ENCODE peak calls at places on chromosomes 12 and 14, in ten cellular contexts. R is heart left ventricle, M is A549, U is sigmoid colon, S is HepG2, G is ovary, I is IMR-90, O is stomach, J is gastrocnemius medialis, T is prostate gland. F is an unnamed sample. For H3K4me1, the result is how much of the 10 kb centered on the place peaks cover.

GRCh38 chr12:6603095-6603567 is 4.0 kb downstream of the CHD4 start:
- DNase-seq in R (peak), M (no peak), U (peak), S (no peak), G (no peak), I (peak), O (no peak), J (peak), T (no peak), F (peak)

GRCh38 chr12:21073822-21074460 is 57.1 kb upstream of the SLCO1B1 start:
- DNase-seq in R (no peak), M (no peak), U (no peak), S (no peak), G (no peak), I (no peak), O (no peak), J (no peak), T (no peak), F (no peak)

GRCh38 chr12:80701388-80701787 is 6.0 kb upstream of the MYF6 start:
- DNase-seq in R (no peak), M (no peak), U (no peak), S (no peak), G (no peak), I (peak), O (no peak), J (no peak), T (no peak), F (no peak)

GRCh38 chr12:100718212-100718611 is 76.4 kb upstream of the ANO4 start:
- DNase-seq in R (no peak), M (no peak), U (no peak), S (no peak), G (no peak), I (no peak), O (no peak), J (no peak), T (no peak), F (no peak)

GRCh38 chr12:124002021-124002640 is 29.1 kb downstream of the ZNF664 start:
- DNase-seq in R (no peak), M (no peak), U (no peak), S (no peak), G (no peak), I (no peak), O (no peak), J (no peak), T (no peak), F (no peak)

GRCh38 chr14:51004801-51005526 is 60.7 kb upstream of the PYGL start:
- DNase-seq in R (no peak), M (peak), U (no peak), S (peak), G (no peak), I (peak), O (no peak), J (no peak), T (no peak), F (no peak)

GRCh38 chr12:100564090-100564489 is 9.4 kb upstream of the GAS2L3 start:
- DNase-seq in R (no peak), M (no peak), U (no peak), S (no peak), G (no peak), I (peak), O (no peak), J (no peak), T (no peak), F (no peak)

GRCh38 chr12:76065917-76066316 is 18.6 kb downstream of the NAP1L1 start:
- DNase-seq in R (no peak), M (no peak), U (no peak), S (no peak), G (no peak), I (no peak), O (no peak), J (no peak), T (no peak), F (no peak)

GRCh38 chr14:100782516-100783320 is 43.2 kb upstream of the MEG3 start:
- DNase-seq in R (no peak), M (no peak), U (peak), S (peak), G (no peak), I (no peak), O (no peak), J (peak), T (no peak), F (no peak)

GRCh38 chr14:65421201-65421981 is 8.9 kb downstream of the FUT8 start:
- DNase-seq in R (no peak), M (no peak), U (no peak), S (no peak), G (no peak), I (peak), O (no peak), J (no peak), T (no peak), F (no peak)

GRCh38 chr12:5577239-5577638 is 145.3 kb downstream of the NTF3 start:
- DNase-seq in R (peak), M (no peak), U (no peak), S (no peak), G (no peak), I (no peak), O (no peak), J (no peak), T (no peak), F (no peak)

GRCh38 chr14:73724696-73725095 is 10.5 kb upstream of the PNMA1 start:
- DNase-seq in R (no peak), M (no peak), U (no peak), S (no peak), G (peak), I (no peak), O (no peak), J (no peak), T (no peak), F (no peak)

DNA sequence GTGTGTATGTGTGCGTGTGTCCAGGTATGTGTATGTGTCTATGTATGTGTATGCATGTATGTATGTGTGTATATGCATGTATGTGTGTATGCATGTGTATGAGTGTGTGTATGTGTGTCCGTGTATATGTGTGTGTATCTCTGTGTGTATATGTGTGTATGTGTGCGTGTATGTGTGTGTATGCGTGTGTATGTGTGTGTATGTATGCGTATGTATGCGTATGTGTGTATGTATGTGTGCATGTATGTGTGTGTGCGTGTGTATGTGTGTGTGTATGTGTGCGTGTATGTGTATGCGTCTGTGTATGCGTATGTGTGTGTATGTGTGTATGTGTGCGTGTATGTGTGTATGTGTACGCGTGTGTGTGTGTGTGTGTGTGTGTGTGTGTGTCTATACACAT is 31.6 kb downstream of the CHST11 start:
- DNase-seq in R (no peak), M (no peak), U (no peak), S (no peak), G (no peak), I (no peak), O (no peak), J (no peak), T (no peak), F (no peak)
- H3K4me1 ChIP-seq in R (under half), M (under half), U (under half), S (under half), G (under half), I (under half), O (under half), J (under half), T (under half), F (under half)

GRCh38 chr12:49322708-49323523 is at the start of gene TROAP:
- DNase-seq in R (peak), M (peak), U (peak), S (peak), G (peak), I (peak), O (peak), J (peak), T (peak), F (peak)
- TF ChIP-seq POLR2A in R (peak), M (peak), U (peak), S (peak), G (no peak), I (no peak), O (no peak), J (peak), T (peak), F (peak)

GRCh38 chr12:66662729-66663128 is 16.1 kb downstream of the GRIP1 start:
- DNase-seq in R (no peak), M (no peak), U (no peak), S (no peak), G (no peak), I (peak), O (no peak), J (no peak), T (no peak), F (no peak)
- H3K4me3 ChIP-seq in R (no peak), M (no peak), U (no peak), S (no peak), G (no peak), I (no peak), O (no peak), J (no peak), T (no peak), F (no peak)

GRCh38 chr12:54409267-54409666 is 9.8 kb downstream of the ITGA5 start:
- DNase-seq in R (no peak), M (no peak), U (peak), S (no peak), G (no peak), I (no peak), O (no peak), J (no peak), T (no peak), F (no peak)
- H3K4me1 ChIP-seq in R (half or more), M (under half), U (half or more), S (under half), G (under half), I (under half), O (under half), J (under half), T (under half), F (under half)

DNA sequence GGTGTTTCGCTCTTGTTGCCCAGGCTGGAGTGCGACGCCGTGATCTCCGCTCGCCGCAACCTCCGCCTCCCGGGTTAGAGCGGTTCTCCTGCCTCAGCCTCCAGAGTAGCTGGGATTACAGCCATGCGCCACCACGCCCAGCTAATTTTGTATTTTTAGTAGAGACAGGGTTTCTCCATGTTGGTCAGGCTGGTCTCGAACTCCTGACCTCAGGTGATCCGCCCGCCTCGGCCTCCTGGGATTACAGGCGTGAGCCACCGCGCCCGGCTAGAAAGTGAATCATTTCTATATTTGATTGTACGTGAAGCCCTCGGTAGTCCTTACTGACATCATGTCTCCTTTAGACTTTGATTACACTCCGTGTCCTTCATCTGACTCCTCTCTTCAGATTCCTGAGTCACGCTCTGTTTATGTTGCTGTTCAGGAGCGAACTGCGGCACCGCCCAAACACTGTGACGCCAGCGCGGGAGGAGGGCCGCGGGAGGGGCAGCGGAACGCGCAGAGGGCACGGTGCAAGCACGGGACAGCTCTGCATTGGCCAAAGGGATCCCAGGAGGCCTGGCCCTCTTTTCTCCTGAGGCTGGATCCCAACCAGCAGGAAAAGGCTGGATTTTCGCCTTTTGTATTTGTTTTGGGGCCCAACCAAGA is 578 bp upstream of the GABARAPL1 start:
- DNase-seq in R (peak), M (peak), U (peak), S (peak), G (peak), I (peak), O (peak), J (peak), T (peak), F (peak)
- TF ChIP-seq POLR2A in R (peak), M (no peak), U (no peak), S (peak), G (peak), I (peak), O (peak), J (peak), T (peak), F (peak)

DNA sequence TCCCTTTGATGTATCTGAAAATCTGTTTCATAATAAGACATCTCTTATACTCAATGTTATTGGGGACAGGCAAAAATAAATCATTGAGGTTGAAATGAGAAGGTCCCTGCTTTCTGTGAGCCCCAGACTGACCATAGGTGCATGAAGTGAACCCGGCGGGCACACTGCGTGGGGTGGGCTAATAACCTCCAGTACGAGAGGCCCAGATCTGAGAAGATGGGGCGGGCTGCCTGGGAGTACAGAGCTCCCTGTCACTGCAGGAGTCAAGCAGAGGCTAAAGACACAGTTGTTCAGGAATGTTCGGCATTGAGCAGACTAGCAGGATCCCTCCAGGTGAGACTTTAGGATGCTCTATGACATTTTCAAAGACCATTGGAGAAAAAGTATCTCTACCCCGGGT is 244.6 kb downstream of the CHST11 start:
- DNase-seq in R (no peak), M (no peak), U (no peak), S (no peak), G (no peak), I (no peak), O (no peak), J (no peak), T (no peak), F (no peak)
- H3K4me3 ChIP-seq in R (no peak), M (no peak), U (no peak), S (no peak), G (no peak), I (no peak), O (no peak), J (no peak), T (no peak), F (no peak)

F was measured in body of pancreas.